ENCODE peak calls at places on chromosomes 3 and 15, in four cellular contexts. One of them, this sample, is unnamed.

GRCh38 chr3:64176461-64176996 is 48.7 kb downstream of the PRICKLE2 start:
- DNase-seq in A549: no peak
- DNase-seq in CD8-positive, alpha-beta T cell: no peak
- DNase-seq in brain microvascular endothelial cell: no peak
- DNase-seq in this sample: no peak

GRCh38 chr3:52372822-52373504 is 56.8 kb downstream of the DNAH1 start:
- DNase-seq in CD8-positive, alpha-beta T cell: peak; percentile 27
- DNase-seq in brain microvascular endothelial cell: no peak
- DNase-seq in A549: no peak
- DNase-seq in this sample: no peak

GRCh38 chr15:77599899-77600298 is 32.8 kb downstream of the LINGO1 start:
- DNase-seq in CD8-positive, alpha-beta T cell: no peak
- DNase-seq in A549: peak; percentile 56
- DNase-seq in brain microvascular endothelial cell: peak; percentile 26
- DNase-seq in this sample: no peak

GRCh38 chr3:22245817-22246583 is 495.0 kb upstream of the ZNF385D start:
- DNase-seq in A549: no peak
- DNase-seq in CD8-positive, alpha-beta T cell: no peak
- DNase-seq in brain microvascular endothelial cell: no peak
- DNase-seq in this sample: no peak

GRCh38 chr15:72272997-72273352 is 621 bp upstream of the PARP6 start:
- DNase-seq in brain microvascular endothelial cell: no peak
- DNase-seq in CD8-positive, alpha-beta T cell: no peak
- DNase-seq in A549: no peak
- DNase-seq in this sample: no peak

GRCh38 chr3:69385723-69386483 is at the start of gene FRMD4B:
- DNase-seq in brain microvascular endothelial cell: no peak
- DNase-seq in CD8-positive, alpha-beta T cell: no peak
- DNase-seq in A549: peak; percentile 21
- DNase-seq in this sample: no peak

GRCh38 chr15:39998511-39998910 is 40.5 kb downstream of the SRP14 start:
- DNase-seq in CD8-positive, alpha-beta T cell: no peak
- DNase-seq in A549: no peak
- DNase-seq in brain microvascular endothelial cell: no peak
- DNase-seq in this sample: no peak

GRCh38 chr3:186589856-186590579 is 19.5 kb downstream of the DNAJB11 start:
- DNase-seq in brain microvascular endothelial cell: no peak
- DNase-seq in CD8-positive, alpha-beta T cell: no peak
- DNase-seq in A549: peak; percentile 17
- DNase-seq in this sample: no peak

GRCh38 chr3:58434170-58434507 is 507 bp upstream of the PDHB start:
- DNase-seq in CD8-positive, alpha-beta T cell: no peak
- DNase-seq in brain microvascular endothelial cell: no peak
- DNase-seq in A549: no peak
- DNase-seq in this sample: no peak

GRCh38 chr3:58433400-58434169 is at the start of gene PDHB:
- DNase-seq in A549: peak; percentile 84
- DNase-seq in brain microvascular endothelial cell: peak; percentile 80
- DNase-seq in CD8-positive, alpha-beta T cell: peak; percentile 90
- DNase-seq in this sample: peak; percentile 71

GRCh38 chr3:58434990-58435389 is 1.4 kb upstream of the PDHB start:
- DNase-seq in CD8-positive, alpha-beta T cell: no peak
- DNase-seq in brain microvascular endothelial cell: peak; percentile 32
- DNase-seq in A549: peak; percentile 11
- DNase-seq in this sample: peak; percentile 83

GRCh38 chr3:58432905-58433304 is 727 bp downstream of the PDHB start:
- DNase-seq in CD8-positive, alpha-beta T cell: no peak
- DNase-seq in A549: no peak
- DNase-seq in brain microvascular endothelial cell: no peak
- DNase-seq in this sample: no peak

GRCh38 chr3:58434511-58434910 is 879 bp upstream of the PDHB start:
- DNase-seq in A549: no peak
- DNase-seq in CD8-positive, alpha-beta T cell: no peak
- DNase-seq in brain microvascular endothelial cell: no peak
- DNase-seq in this sample: no peak
- H3K27ac ChIP-seq in A549: peak overlapping the region; percentile 95
- H3K27ac ChIP-seq in CD8-positive, alpha-beta T cell: no peak overlapping the region
- H3K27ac ChIP-seq in brain microvascular endothelial cell: no peak overlapping the region
- H3K27ac ChIP-seq in this sample: no peak overlapping the region

GRCh38 chr15:87902772-87903388 is 353.7 kb downstream of the NTRK3 start:
- DNase-seq in CD8-positive, alpha-beta T cell: no peak
- DNase-seq in brain microvascular endothelial cell: peak; percentile 1
- DNase-seq in A549: no peak
- DNase-seq in this sample: no peak
- H3K4me3 ChIP-seq in CD8-positive, alpha-beta T cell: no peak overlapping the region
- H3K4me3 ChIP-seq in brain microvascular endothelial cell: no peak overlapping the region
- H3K4me3 ChIP-seq in A549: no peak overlapping the region
- H3K4me3 ChIP-seq in this sample: no peak overlapping the region

DNA sequence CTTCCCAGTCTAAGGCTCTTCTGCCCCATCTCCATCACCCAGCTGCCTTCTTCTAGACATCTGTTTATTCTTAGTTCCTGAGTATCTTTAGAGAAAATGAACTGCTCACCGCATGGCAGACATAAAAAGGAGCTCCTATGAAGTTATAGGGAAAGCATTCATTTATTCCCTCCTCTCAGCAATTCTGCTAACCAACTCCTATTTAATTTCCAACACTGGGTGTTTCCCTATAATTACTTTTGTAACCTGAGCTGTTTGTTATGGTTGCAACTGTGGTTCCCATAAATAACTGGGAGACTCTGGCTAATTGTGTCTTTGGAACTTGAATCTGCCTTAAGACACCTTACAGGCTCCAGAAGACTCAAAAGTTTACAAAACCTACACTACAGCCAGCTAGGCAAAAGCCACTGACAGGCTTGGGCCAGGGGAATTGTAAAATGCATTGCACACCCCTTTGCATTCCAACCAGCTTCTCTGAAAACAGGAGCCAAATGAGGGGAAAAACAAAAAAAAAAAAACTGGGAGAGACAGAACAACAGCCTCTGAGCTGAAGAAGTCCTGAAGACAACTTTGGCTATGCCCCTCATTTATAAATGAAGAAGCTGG is 231.5 kb upstream of the FEZF2 start:
- DNase-seq in brain microvascular endothelial cell: no peak
- DNase-seq in CD8-positive, alpha-beta T cell: no peak
- DNase-seq in A549: no peak
- DNase-seq in this sample: no peak
- H3K27ac ChIP-seq in brain microvascular endothelial cell: peak overlapping the region; percentile 99
- H3K27ac ChIP-seq in CD8-positive, alpha-beta T cell: no peak overlapping the region
- H3K27ac ChIP-seq in A549: no peak overlapping the region
- H3K27ac ChIP-seq in this sample: no peak overlapping the region

GRCh38 chr3:29370451-29371420 is 89.9 kb downstream of the RBMS3 start:
- DNase-seq in A549: no peak
- DNase-seq in brain microvascular endothelial cell: no peak
- DNase-seq in CD8-positive, alpha-beta T cell: no peak
- DNase-seq in this sample: no peak

GRCh38 chr3:29374255-29374654 is 93.4 kb downstream of the RBMS3 start:
- DNase-seq in brain microvascular endothelial cell: no peak
- DNase-seq in CD8-positive, alpha-beta T cell: no peak
- DNase-seq in A549: no peak
- DNase-seq in this sample: no peak

GRCh38 chr3:29373016-29373690 is 92.3 kb downstream of the RBMS3 start:
- DNase-seq in brain microvascular endothelial cell: peak; percentile 62
- DNase-seq in CD8-positive, alpha-beta T cell: no peak
- DNase-seq in A549: no peak
- DNase-seq in this sample: no peak

GRCh38 chr3:29370021-29370420 is 89.2 kb downstream of the RBMS3 start:
- DNase-seq in CD8-positive, alpha-beta T cell: no peak
- DNase-seq in A549: no peak
- DNase-seq in brain microvascular endothelial cell: no peak
- DNase-seq in this sample: no peak
- H3K4me3 ChIP-seq in CD8-positive, alpha-beta T cell: no peak overlapping the region
- H3K4me3 ChIP-seq in A549: no peak overlapping the region
- H3K4me3 ChIP-seq in brain microvascular endothelial cell: no peak overlapping the region
- H3K4me3 ChIP-seq in this sample: no peak overlapping the region

DNA sequence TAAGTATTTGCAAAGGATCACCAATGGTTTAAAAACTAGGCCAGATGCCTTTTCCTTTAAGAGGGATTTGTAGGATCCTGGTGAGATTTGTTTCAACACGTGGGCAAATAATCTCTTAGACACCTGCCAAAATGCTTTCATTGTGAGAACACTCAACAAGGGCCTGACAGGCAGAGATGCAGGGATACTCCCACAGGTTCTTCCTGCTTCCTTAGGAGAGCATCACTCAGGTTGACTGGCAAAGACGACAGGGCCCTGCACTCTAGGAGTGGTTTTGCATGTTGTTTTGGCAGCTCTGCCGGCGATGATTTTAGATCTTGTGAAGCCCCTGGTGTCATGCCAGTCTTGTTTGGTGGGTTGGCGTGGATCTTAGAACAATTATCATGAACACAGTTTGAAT is 184.5 kb downstream of the NR1D2 start:
- DNase-seq in brain microvascular endothelial cell: no peak
- DNase-seq in CD8-positive, alpha-beta T cell: no peak
- DNase-seq in A549: no peak
- DNase-seq in this sample: no peak
- H3K27ac ChIP-seq in brain microvascular endothelial cell: no peak overlapping the region
- H3K27ac ChIP-seq in CD8-positive, alpha-beta T cell: no peak overlapping the region
- H3K27ac ChIP-seq in A549: no peak overlapping the region
- H3K27ac ChIP-seq in this sample: no peak overlapping the region

GRCh38 chr3:40736943-40737342 is 212.2 kb downstream of the ZNF621 start:
- DNase-seq in A549: no peak
- DNase-seq in brain microvascular endothelial cell: no peak
- DNase-seq in CD8-positive, alpha-beta T cell: no peak
- DNase-seq in this sample: no peak
- H3K4me3 ChIP-seq in A549: no peak overlapping the region
- H3K4me3 ChIP-seq in brain microvascular endothelial cell: no peak overlapping the region
- H3K4me3 ChIP-seq in CD8-positive, alpha-beta T cell: no peak overlapping the region
- H3K4me3 ChIP-seq in this sample: no peak overlapping the region

GRCh38 chr15:100373942-100374341 is 32.2 kb upstream of the ADAMTS17 start:
- DNase-seq in CD8-positive, alpha-beta T cell: no peak
- DNase-seq in brain microvascular endothelial cell: no peak
- DNase-seq in A549: no peak
- DNase-seq in this sample: no peak
- H3K27ac ChIP-seq in CD8-positive, alpha-beta T cell: no peak overlapping the region
- H3K27ac ChIP-seq in brain microvascular endothelial cell: no peak overlapping the region
- H3K27ac ChIP-seq in A549: no peak overlapping the region
- H3K27ac ChIP-seq in this sample: no peak overlapping the region

This sample was measured in iPS DF 6.9.